ENCODE peak calls at places on chromosomes 2 and 18, in five cellular contexts. C is gastrocnemius medialis, G is heart left ventricle, O is stomach, H is aorta. I is an unnamed sample.

GRCh38 chr2:152532241-152532640 is 185.0 kb downstream of the PRPF40A start:
- DNase-seq in C (no peak), G (no peak), O (no peak), H (no peak), I (no peak)

GRCh38 chr2:101596346-101596745 is 101.2 kb upstream of the MAP4K4 start:
- DNase-seq in C (no peak), G (no peak), O (no peak), H (no peak), I (no peak)

GRCh38 chr18:59696311-59697235 is 650 bp downstream of the CCBE1 start:
- DNase-seq in C (no peak), G (peak; percentile 38), O (no peak), H (no peak), I (no peak)

GRCh38 chr2:208010501-208010900 is 14.8 kb downstream of the PLEKHM3 start:
- DNase-seq in C (no peak), G (no peak), O (no peak), H (no peak), I (no peak)

GRCh38 chr2:119230219-119230618 is 6.6 kb downstream of the STEAP3 start:
- DNase-seq in C (no peak), G (no peak), O (no peak), H (no peak), I (no peak)

GRCh38 chr18:78540636-78541400 is 438.8 kb upstream of the SALL3 start:
- DNase-seq in C (no peak), G (no peak), O (no peak), H (no peak), I (no peak)

GRCh38 chr2:58634653-58635347 is 393.7 kb upstream of the FANCL start:
- DNase-seq in C (no peak), G (no peak), O (no peak), H (no peak), I (no peak)

GRCh38 chr2:85846411-85846810 is 42.4 kb downstream of the ST3GAL5 start:
- DNase-seq in C (no peak), G (no peak), O (no peak), H (no peak), I (no peak)

GRCh38 chr18:12038082-12038660 is 55.5 kb upstream of the ANKRD62 start:
- DNase-seq in C (no peak), G (peak; percentile 57), O (peak; percentile 40), H (no peak), I (peak; percentile 35)

GRCh38 chr2:216139884-216140283 is 30.7 kb downstream of the XRCC5 start:
- DNase-seq in C (no peak), G (no peak), O (peak; percentile 30), H (no peak), I (no peak)

GRCh38 chr2:48525269-48525943 is 4.5 kb upstream of the STON1 start:
- DNase-seq in C (no peak), G (peak; percentile 47), O (no peak), H (no peak), I (peak; percentile 42)

GRCh38 chr2:133856678-133857077 is 288.4 kb upstream of the NCKAP5 start:
- DNase-seq in C (no peak), G (no peak), O (no peak), H (no peak), I (no peak)

GRCh38 chr18:52387246-52387645 is 47.2 kb downstream of the DCC start:
- DNase-seq in C (no peak), G (no peak), O (no peak), H (no peak), I (no peak)

GRCh38 chr18:22318745-22319407 is 98.8 kb downstream of the CTAGE1 start:
- DNase-seq in C (no peak), G (no peak), O (no peak), H (no peak), I (no peak)

GRCh38 chr2:1621501-1621900 is 122.8 kb downstream of the PXDN start:
- DNase-seq in C (no peak), G (no peak), O (no peak), H (peak; percentile 6), I (no peak)

GRCh38 chr2:1990724-1991123 is 246.4 kb upstream of the PXDN start:
- DNase-seq in C (no peak), G (peak; percentile 81), O (no peak), H (no peak), I (peak; percentile 62)

GRCh38 chr2:102436284-102436683 is 13.3 kb downstream of the IL18RAP start:
- DNase-seq in C (no peak), G (no peak), O (no peak), H (peak; percentile 47), I (no peak)

GRCh38 chr2:128306081-128306930 is 12.4 kb downstream of the HS6ST1 start:
- DNase-seq in C (peak; percentile 23), G (peak; percentile 60), O (peak; percentile 49), H (peak; percentile 63), I (peak; percentile 40)

GRCh38 chr2:67503066-67503795 is 106.1 kb downstream of the ETAA1 start:
- DNase-seq in C (no peak), G (no peak), O (no peak), H (no peak), I (no peak)

GRCh38 chr18:12849548-12849947 is 34.5 kb downstream of the PTPN2 start:
- DNase-seq in C (no peak), G (no peak), O (no peak), H (no peak), I (no peak)

GRCh38 chr2:65345626-65346025 is 86.8 kb downstream of the SPRED2 start:
- DNase-seq in C (no peak), G (no peak), O (no peak), H (no peak), I (no peak)

GRCh38 chr18:12011199-12011961 is 30.1 kb downstream of the IMPA2 start:
- DNase-seq in C (peak; percentile 7), G (no peak), O (no peak), H (no peak), I (no peak)

GRCh38 chr2:23940262-23940975 is at the start of gene UBXN2A:
- DNase-seq in C (peak; percentile 70), G (peak; percentile 85), O (peak; percentile 82), H (peak; percentile 86), I (peak; percentile 82)

GRCh38 chr18:75362435-75362834 is 65.1 kb downstream of the SMIM21 start:
- DNase-seq in C (no peak), G (no peak), O (no peak), H (no peak), I (no peak)

GRCh38 chr2:127674241-127675209 is 805 bp downstream of the LIMS2 start:
- DNase-seq in C (peak; percentile 16), G (peak; percentile 76), O (peak; percentile 25), H (peak; percentile 67), I (peak; percentile 70)

GRCh38 chr2:109209412-109209811 is 80.4 kb downstream of the SH3RF3 start:
- DNase-seq in C (no peak), G (no peak), O (no peak), H (no peak), I (no peak)

GRCh38 chr2:37324536-37324785 is 172 bp downstream of the PRKD3 start:
- DNase-seq in C (peak; percentile 79), G (peak; percentile 89), O (no peak), H (peak; percentile 89), I (peak; percentile 84)

GRCh38 chr2:42054657-42055430 is 7.0 kb downstream of the PKDCC start:
- DNase-seq in C (peak; percentile 74), G (no peak), O (peak; percentile 39), H (peak; percentile 37), I (no peak)

GRCh38 chr2:190467575-190468083 is 59.5 kb downstream of the MFSD6 start:
- DNase-seq in C (no peak), G (no peak), O (no peak), H (peak; percentile 52), I (no peak)

GRCh38 chr2:222115296-222115695 is 183.5 kb downstream of the PAX3 start:
- DNase-seq in C (no peak), G (no peak), O (no peak), H (no peak), I (no peak)

GRCh38 chr18:33316146-33316587 is 124.4 kb downstream of the CCDC178 start:
- DNase-seq in C (no peak), G (no peak), O (no peak), H (no peak), I (no peak)

GRCh38 chr2:241802806-241803318 is 6.1 kb upstream of the NEU4 start:
- DNase-seq in C (no peak), G (no peak), O (no peak), H (no peak), I (no peak)
- H3K4me3 ChIP-seq in C (peak overlapping the region; percentile 42), G (no peak overlapping the region), O (no peak overlapping the region), H (no peak overlapping the region), I (peak overlapping the region; percentile 52)

GRCh38 chr2:237673130-237673921 is 45.9 kb downstream of the LRRFIP1 start:
- DNase-seq in C (peak; percentile 68), G (peak; percentile 73), O (peak; percentile 68), H (peak; percentile 89), I (peak; percentile 58)

GRCh38 chr2:237674731-237675276 is 47.4 kb downstream of the LRRFIP1 start:
- DNase-seq in C (peak; percentile 78), G (peak; percentile 92), O (peak; percentile 84), H (peak; percentile 95), I (peak; percentile 83)

GRCh38 chr2:237672731-237673129 is 45.3 kb downstream of the LRRFIP1 start:
- DNase-seq in C (no peak), G (no peak), O (no peak), H (no peak), I (no peak)

GRCh38 chr2:237677951-237678481 is 50.6 kb downstream of the LRRFIP1 start:
- DNase-seq in C (no peak), G (peak; percentile 66), O (no peak), H (no peak), I (no peak)

DNA sequence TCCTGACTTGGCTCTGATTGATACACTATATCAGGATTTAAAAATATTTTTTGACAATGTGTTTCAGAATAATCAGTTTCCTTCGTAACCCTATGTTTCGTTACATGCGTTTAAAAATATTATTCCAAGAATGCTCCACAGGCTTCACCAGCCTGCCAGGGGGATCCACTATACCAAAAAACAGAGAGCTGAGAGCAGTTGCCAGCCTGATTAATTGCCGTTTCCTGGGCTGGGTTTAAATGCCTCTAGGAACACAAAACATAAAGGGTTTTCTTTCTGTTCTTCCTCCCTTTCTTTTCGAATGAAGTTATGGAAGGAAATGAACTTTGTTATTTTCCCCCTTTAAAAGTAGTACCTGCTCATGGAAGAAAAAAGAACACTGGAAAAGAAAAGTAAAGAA is 47.9 kb downstream of the LRRFIP1 start:
- DNase-seq in C (no peak), G (no peak), O (no peak), H (no peak), I (no peak)
- H3K4me3 ChIP-seq in C (peak overlapping the region; percentile 34), G (peak overlapping the region; percentile 44), O (peak overlapping the region; percentile 30), H (peak overlapping the region; percentile 23), I (peak overlapping the region; percentile 23)

GRCh38 chr2:165665614-165666013 is 128.4 kb downstream of the GALNT3 start:
- DNase-seq in C (no peak), G (no peak), O (no peak), H (no peak), I (no peak)
- H3K4me3 ChIP-seq in C (no peak overlapping the region), G (no peak overlapping the region), O (no peak overlapping the region), H (no peak overlapping the region), I (no peak overlapping the region)

GRCh38 chr2:237315881-237316225 is 98.1 kb downstream of the COL6A3 start:
- DNase-seq in C (no peak), G (no peak), O (no peak), H (no peak), I (no peak)
- H3K4me3 ChIP-seq in C (no peak overlapping the region), G (no peak overlapping the region), O (no peak overlapping the region), H (no peak overlapping the region), I (no peak overlapping the region)

DNA sequence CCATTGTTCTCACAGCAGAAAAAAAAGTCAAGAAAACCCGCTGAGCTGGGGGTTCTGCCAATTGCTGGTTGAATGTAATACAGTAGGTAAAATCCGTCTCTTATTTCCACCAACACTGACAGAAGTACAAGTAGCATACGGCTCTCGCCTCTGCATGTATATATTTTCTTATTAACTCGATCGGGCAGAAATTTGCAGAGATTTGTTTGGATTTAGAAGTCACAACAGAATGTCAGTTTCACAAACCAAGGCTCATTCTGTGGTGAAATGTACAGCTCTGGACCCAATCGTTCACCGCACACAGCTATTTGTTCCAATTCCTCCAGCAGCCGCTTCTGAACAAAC is 286.8 kb downstream of the TCF4 start:
- DNase-seq in C (no peak), G (no peak), O (no peak), H (no peak), I (no peak)
- H3K4me3 ChIP-seq in C (peak overlapping the region; percentile 10), G (no peak overlapping the region), O (no peak overlapping the region), H (no peak overlapping the region), I (peak overlapping the region; percentile 24)

I was measured in heart right ventricle.